ENCODE peak calls at places on chromosomes 16 and 17, in five cellular contexts. S is K562, C is GM12878, V is H1, N is HepG2. K is an unnamed sample.

GRCh38 chr17:9087921-9088320 is 66.6 kb downstream of the NTN1 start:
- DNase-seq in C (no peak), S (no peak), N (no peak), V (no peak), K (no peak)

GRCh38 chr16:19808061-19808621 is 76.5 kb downstream of the GPRC5B start:
- DNase-seq in V (no peak), C (peak), S (no peak), N (no peak), K (no peak)

GRCh38 chr16:51236583-51236982 is 85.5 kb upstream of the SALL1 start:
- DNase-seq in V (no peak), N (no peak), S (no peak), C (no peak), K (no peak)

GRCh38 chr16:80973991-80974390 is 32.7 kb downstream of the CMC2 start:
- DNase-seq in C (no peak), N (no peak), S (no peak), V (no peak), K (no peak)

GRCh38 chr17:71699907-71700306 is 420.9 kb upstream of the SOX9 start:
- DNase-seq in C (no peak), N (no peak), V (no peak), S (no peak), K (no peak)

GRCh38 chr16:1481906-1482835 is 6.6 kb downstream of the PTX4 start:
- DNase-seq in C (no peak), V (no peak), S (no peak), N (no peak), K (no peak)

GRCh38 chr16:89449726-89450335 is 40.5 kb downstream of the ANKRD11 start:
- DNase-seq in S (no peak), C (no peak), V (no peak), N (no peak), K (no peak)

GRCh38 chr16:48246066-48246465 is 1.3 kb downstream of the ABCC11 start:
- DNase-seq in N (no peak), S (no peak), C (no peak), V (no peak), K (no peak)

GRCh38 chr17:77828749-77829539 is 129.6 kb upstream of the TNRC6C start:
- DNase-seq in C (no peak), V (no peak), N (no peak), S (no peak), K (no peak)

GRCh38 chr16:64269756-64270155 is 852.1 kb downstream of the CDH11 start:
- DNase-seq in N (no peak), S (no peak), V (no peak), C (no peak), K (no peak)

GRCh38 chr16:46830417-46830901 is 521 bp downstream of the C16orf87 start:
- DNase-seq in V (no peak), C (no peak), S (no peak), N (no peak), K (no peak)

GRCh38 chr17:41519501-41520224 is 973 bp upstream of the KRT15 start:
- DNase-seq in N (no peak), S (no peak), V (no peak), C (no peak), K (no peak)

GRCh38 chr16:84537431-84538151 is 33.1 kb upstream of the MEAK7 start:
- DNase-seq in S (peak), N (no peak), C (no peak), V (no peak), K (no peak)

GRCh38 chr17:44927696-44928095 is 12.4 kb upstream of the GFAP start:
- DNase-seq in V (no peak), N (no peak), S (no peak), C (no peak), K (no peak)

GRCh38 chr17:44925731-44926697 is 10.7 kb upstream of the GFAP start:
- DNase-seq in S (no peak), N (no peak), V (no peak), C (no peak), K (no peak)

GRCh38 chr17:44928136-44928535 is 12.8 kb upstream of the GFAP start:
- DNase-seq in C (no peak), V (no peak), S (no peak), N (no peak), K (no peak)

GRCh38 chr17:44928950-44929720 is 13.8 kb upstream of the GFAP start:
- DNase-seq in N (no peak), S (no peak), C (no peak), V (no peak), K (no peak)

DNA sequence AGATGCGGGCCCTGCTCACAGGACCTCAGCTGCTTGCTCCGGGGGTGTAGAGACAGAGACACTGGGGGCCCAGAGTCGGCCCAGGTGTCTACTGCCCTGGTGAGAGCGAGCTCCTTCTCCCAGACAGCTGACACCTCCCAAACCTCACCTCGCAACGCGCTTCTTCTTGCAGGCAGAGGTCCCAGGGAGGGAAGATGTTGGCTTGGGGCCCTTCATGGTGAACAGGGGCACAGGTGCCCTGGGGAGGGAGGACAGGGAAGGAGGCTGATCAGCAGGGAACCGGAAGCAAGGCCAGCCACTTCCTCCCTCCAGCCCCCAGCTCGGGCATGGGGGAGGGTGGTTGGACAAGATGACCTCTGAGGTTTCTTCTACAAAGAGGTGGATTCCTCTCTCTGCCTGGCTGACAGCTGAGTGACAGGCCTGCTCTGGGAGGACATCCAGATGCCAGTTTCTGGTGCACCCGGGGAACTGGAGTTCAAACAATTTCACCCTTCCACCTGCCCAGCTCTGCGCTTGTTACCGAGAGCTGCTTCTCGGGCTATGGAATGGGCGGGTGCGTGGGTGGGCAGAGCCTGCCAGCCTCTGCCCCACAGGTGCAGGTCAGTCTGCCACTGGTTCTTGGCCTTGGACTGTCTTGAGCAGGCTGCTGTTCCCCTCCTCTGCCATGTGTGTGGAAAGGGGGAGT is 11.7 kb upstream of the GFAP start:
- DNase-seq in V (no peak), N (no peak), C (no peak), S (no peak), K (no peak)
- TF ChIP-seq RAD21 in V (no peak), N (no peak), C (no peak), S (no peak), K (no peak)

GRCh38 chr17:79815836-79816371 is 19.0 kb upstream of the CBX8 start:
- DNase-seq in V (peak), C (no peak), N (no peak), S (no peak), K (no peak)
- TF ChIP-seq EZH2 in V (peak), C (no peak), N (no peak), S (no peak), K (no peak)

DNA sequence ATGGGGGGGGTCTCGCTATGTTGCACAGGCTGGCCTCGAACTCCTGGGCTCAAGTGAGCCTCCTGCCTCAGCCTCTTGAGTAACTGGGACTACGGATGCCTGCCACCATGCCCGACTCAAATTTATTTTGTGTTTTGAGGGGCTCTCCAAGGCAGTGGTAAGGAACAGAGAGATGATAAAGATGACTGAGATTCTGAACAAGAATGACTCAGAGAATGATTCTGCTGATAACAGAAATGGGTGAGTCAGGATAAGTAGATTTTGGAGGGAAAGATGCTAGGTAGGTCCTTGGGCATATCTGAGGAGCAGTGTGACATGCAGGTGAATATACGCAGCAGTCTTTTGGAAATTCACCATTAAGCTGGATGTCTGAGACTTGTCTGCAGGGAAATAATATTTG is 2.6 kb downstream of the TMEM220 start:
- DNase-seq in C (no peak), N (no peak), V (no peak), S (no peak), K (no peak)
- TF ChIP-seq JUND in C (no peak), N (no peak), V (no peak), S (no peak), K (no peak)

GRCh38 chr17:1259910-1260389 is 10.3 kb upstream of the BHLHA9 start:
- DNase-seq in S (no peak), C (no peak), V (no peak), N (no peak), K (no peak)
- TF ChIP-seq RAD21 in S (no peak), C (no peak), V (no peak), N (no peak), K (no peak)

GRCh38 chr16:67529639-67530012 is 997 bp downstream of the RIPOR1 start:
- DNase-seq in S (no peak), N (no peak), V (no peak), C (no peak), K (no peak)
- TF ChIP-seq EZH2 in S (no peak), N (no peak), V (peak), C (no peak), K (no peak)

K was measured in HCT116.